ENCODE peak calls at places on chromosomes 13 and 19, in ten cellular contexts. E, C, N, P, U, K, S, R, X and Z are unnamed samples.
A peak's percentile ranks its signal among the peaks of the same experiment; 100 is the strongest.

GRCh38 chr13:113598481-113598880 is 13.9 kb downstream of the TFDP1 start:
- DNase-seq in E (no peak), C (no peak), N (peak; percentile 1), P (no peak), U (no peak), K (no peak), S (no peak), R (no peak), X (no peak), Z (no peak)

GRCh38 chr19:18264956-18265610 is 9.2 kb downstream of the IQCN start:
- DNase-seq in E (no peak), C (no peak), N (no peak), P (no peak), U (no peak), K (no peak), S (no peak), R (no peak), X (no peak), Z (no peak)

GRCh38 chr13:29511980-29512379 is 83.5 kb downstream of the SLC7A1 start:
- DNase-seq in E (no peak), C (no peak), N (no peak), P (no peak), U (no peak), K (no peak), S (peak; percentile 69), R (no peak), X (no peak), Z (no peak)

GRCh38 chr13:73521291-73521626 is 462.5 kb downstream of the KLF5 start:
- DNase-seq in E (no peak), C (no peak), N (no peak), P (no peak), U (no peak), K (no peak), S (no peak), R (no peak), X (no peak), Z (no peak)

GRCh38 chr13:98171806-98172569 is 5.1 kb downstream of the RNF113B start:
- DNase-seq in E (peak; percentile 19), C (peak; percentile 89), N (peak; percentile 40), P (no peak), U (peak; percentile 60), K (no peak), S (peak; percentile 55), R (no peak), X (no peak), Z (no peak)

GRCh38 chr19:15672580-15673175 is at the start of gene CYP4F12:
- DNase-seq in E (no peak), C (peak; percentile 45), N (peak; percentile 87), P (no peak), U (peak; percentile 81), K (peak; percentile 11), S (no peak), R (no peak), X (peak; percentile 7), Z (no peak)

GRCh38 chr19:47652285-47652684 is 43.4 kb downstream of the BICRA start:
- DNase-seq in E (no peak), C (no peak), N (no peak), P (no peak), U (no peak), K (no peak), S (no peak), R (no peak), X (no peak), Z (no peak)

GRCh38 chr19:56403261-56403660 is 871 bp upstream of the ZNF583 start:
- DNase-seq in E (peak; percentile 16), C (no peak), N (no peak), P (no peak), U (no peak), K (no peak), S (peak; percentile 36), R (no peak), X (no peak), Z (no peak)

DNA sequence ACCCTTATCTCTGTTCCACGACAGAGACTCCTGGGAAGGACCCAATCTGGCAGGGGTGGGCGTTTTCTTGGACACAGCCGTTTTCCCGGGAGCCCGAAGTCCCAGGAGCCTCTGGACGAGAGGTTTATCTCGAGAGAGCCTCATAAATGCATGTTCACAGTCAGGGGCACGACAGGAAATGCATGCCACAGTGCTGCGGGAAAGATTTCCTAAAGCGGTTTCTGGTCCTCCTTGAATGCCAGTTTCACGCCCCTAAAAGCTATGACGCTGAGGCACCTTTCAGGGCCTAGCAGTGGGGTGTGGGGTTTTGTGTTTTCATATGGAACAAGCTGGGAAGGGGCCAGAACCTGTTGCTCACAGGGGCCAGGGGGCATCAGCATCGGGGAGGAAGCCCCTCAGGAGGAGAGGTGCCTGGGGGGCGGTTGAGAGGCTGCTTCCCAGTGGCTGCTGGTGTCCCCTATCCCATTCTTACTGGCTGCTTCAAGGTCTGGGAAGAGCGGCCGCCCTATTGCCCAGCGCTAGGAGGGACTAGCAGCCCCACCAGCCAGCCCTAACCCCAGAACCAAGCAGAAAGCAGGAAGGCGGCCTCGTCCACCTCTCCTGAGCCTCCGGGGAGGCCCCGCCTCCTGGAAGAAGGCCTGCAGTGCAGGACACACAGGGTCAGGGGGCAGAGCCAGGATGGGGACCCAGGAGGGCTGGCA is 157.0 kb downstream of the KDM4B start:
- DNase-seq in E (peak; percentile 51), C (no peak), N (no peak), P (no peak), U (no peak), K (no peak), S (peak; percentile 23), R (no peak), X (no peak), Z (no peak)
- H3K4me3 ChIP-seq in E (no peak overlapping the region), C (no peak overlapping the region), N (no peak overlapping the region), P (no peak overlapping the region), U (no peak overlapping the region), K (no peak overlapping the region), S (no peak overlapping the region), R (no peak overlapping the region), X (no peak overlapping the region), Z (no peak overlapping the region)

GRCh38 chr13:33876716-33877394 is 58.9 kb downstream of the RFC3 start:
- DNase-seq in E (peak; percentile 9), C (no peak), N (no peak), P (no peak), U (no peak), K (no peak), S (no peak), R (no peak), X (no peak), Z (no peak)

GRCh38 chr13:33875658-33876401 is 57.9 kb downstream of the RFC3 start:
- DNase-seq in E (no peak), C (no peak), N (no peak), P (no peak), U (no peak), K (no peak), S (no peak), R (no peak), X (no peak), Z (no peak)

GRCh38 chr13:33872005-33872351 is 54.0 kb downstream of the RFC3 start:
- DNase-seq in E (no peak), C (no peak), N (no peak), P (no peak), U (no peak), K (peak; percentile 28), S (no peak), R (no peak), X (no peak), Z (no peak)

GRCh38 chr13:33873251-33873908 is 55.4 kb downstream of the RFC3 start:
- DNase-seq in E (no peak), C (no peak), N (no peak), P (no peak), U (no peak), K (no peak), S (no peak), R (no peak), X (no peak), Z (no peak)

DNA sequence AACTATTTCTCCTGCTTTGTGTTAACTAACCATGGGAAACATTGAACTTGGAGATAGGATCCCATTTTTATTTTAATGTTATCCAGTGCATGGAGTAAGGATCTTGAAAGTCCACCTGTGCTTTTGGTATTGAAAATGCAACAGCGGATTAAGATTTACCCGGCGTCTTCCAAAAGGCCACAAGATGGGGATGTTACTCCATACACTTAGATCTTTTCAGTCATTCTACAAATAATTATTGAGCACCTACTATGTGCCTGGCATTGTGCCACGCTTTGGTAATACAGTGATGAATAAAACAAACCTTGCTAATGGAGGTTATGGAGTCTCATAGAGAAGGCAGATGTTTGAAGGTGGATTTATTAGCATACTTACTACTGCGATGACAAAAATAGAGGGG is 56.9 kb downstream of the RFC3 start:
- DNase-seq in E (no peak), C (no peak), N (no peak), P (no peak), U (no peak), K (no peak), S (no peak), R (no peak), X (no peak), Z (no peak)
- TF ChIP-seq CTCF in E (peak; percentile 35), C (no peak), N (no peak), P (peak; percentile 24), U (no peak), K (peak; percentile 7), S (peak; percentile 29), R (no peak), X (no peak), Z (no peak)

DNA sequence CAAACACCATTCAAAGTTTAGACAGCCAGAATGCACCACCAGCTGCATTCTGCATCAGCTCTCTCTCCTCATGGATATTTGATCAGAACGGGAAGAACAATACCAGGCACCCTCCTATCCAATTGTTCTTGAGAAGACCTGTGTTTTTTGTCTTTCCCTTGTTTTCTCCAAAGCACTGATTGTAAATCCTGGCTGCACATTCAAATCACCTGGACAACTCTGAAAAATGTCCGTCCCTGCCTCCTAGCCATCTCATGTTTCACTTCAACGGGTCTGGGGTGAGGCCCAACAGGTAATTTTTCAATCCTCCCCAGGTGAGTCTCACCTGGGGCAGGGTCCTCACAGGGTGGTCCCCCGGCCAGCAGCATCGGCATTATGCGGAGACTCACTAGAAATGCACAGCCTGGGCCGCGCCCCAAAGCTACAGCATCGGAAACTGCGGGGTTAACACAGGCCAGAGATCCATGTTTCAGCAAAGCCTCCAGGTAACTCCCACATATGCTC is 5.5 kb downstream of the IRS2 start:
- DNase-seq in E (no peak), C (no peak), N (no peak), P (no peak), U (no peak), K (no peak), S (no peak), R (no peak), X (no peak), Z (no peak)
- H3K4me3 ChIP-seq in E (peak overlapping the region; percentile 30), C (peak overlapping the region; percentile 14), N (peak overlapping the region; percentile 78), P (peak overlapping the region; percentile 49), U (peak overlapping the region; percentile 64), K (peak overlapping the region; percentile 18), S (peak overlapping the region; percentile 69), R (no peak overlapping the region), X (peak overlapping the region; percentile 48), Z (peak overlapping the region; percentile 63)

GRCh38 chr13:111038887-111039286 is 76.2 kb upstream of the ARHGEF7 start:
- DNase-seq in E (no peak), C (no peak), N (no peak), P (no peak), U (no peak), K (no peak), S (no peak), R (no peak), X (no peak), Z (no peak)

GRCh38 chr13:111040821-111041220 is 74.3 kb upstream of the ARHGEF7 start:
- DNase-seq in E (no peak), C (no peak), N (no peak), P (no peak), U (no peak), K (no peak), S (no peak), R (no peak), X (no peak), Z (no peak)

GRCh38 chr13:111042661-111043226 is 72.4 kb upstream of the ARHGEF7 start:
- DNase-seq in E (no peak), C (no peak), N (no peak), P (no peak), U (no peak), K (no peak), S (no peak), R (no peak), X (no peak), Z (no peak)

GRCh38 chr13:111037838-111038397 is 77.2 kb upstream of the ARHGEF7 start:
- DNase-seq in E (no peak), C (no peak), N (no peak), P (no peak), U (no peak), K (no peak), S (no peak), R (no peak), X (no peak), Z (no peak)

DNA sequence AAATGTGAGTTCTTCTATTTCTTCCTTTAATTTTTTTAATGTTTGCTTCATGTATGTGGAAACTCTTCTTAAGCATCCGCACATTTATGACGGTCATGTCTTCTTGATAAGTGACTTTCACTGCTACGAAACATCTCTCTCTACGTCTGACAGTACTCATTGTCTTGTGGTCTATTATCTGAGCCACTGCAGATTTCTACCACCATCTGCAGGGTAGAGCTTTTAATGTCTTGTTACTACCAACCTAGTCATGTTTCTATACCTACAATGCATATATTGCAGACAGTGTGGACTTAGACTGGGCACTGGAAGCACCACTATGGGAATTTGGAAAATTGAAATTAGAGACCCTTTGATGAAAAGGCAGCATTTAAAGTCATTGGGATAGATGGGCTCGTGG is 75.4 kb upstream of the ARHGEF7 start:
- DNase-seq in E (no peak), C (no peak), N (no peak), P (no peak), U (no peak), K (no peak), S (no peak), R (no peak), X (no peak), Z (no peak)
- TF ChIP-seq CTCF in E (no peak), C (no peak), N (no peak), P (no peak), U (no peak), K (no peak), S (no peak), R (no peak), X (no peak), Z (no peak)